ENCODE peak calls at places on chromosomes 5 and 9, in four cellular contexts. F is fibroblast of mammary gland, W is LoVo, Z is EH. B is an unnamed sample.
A peak's percentile ranks its signal among the peaks of the same experiment; 100 is the strongest.

GRCh38 chr9:20782289-20782688 is 98.2 kb downstream of the FOCAD start:
- DNase-seq in W (no peak), Z (no peak), F (no peak), B (no peak)

GRCh38 chr9:128456613-128457061 is 831 bp downstream of the ODF2 start:
- DNase-seq in Z (peak; percentile 84), F (peak; percentile 64), W (peak; percentile 59), B (peak; percentile 51)

GRCh38 chr5:884345-885126 is 8.1 kb downstream of the BRD9 start:
- DNase-seq in W (no peak), F (no peak), Z (no peak), B (no peak)

GRCh38 chr5:36150676-36151433 is 832 bp downstream of the LMBRD2 start:
- DNase-seq in Z (peak; percentile 57), W (peak; percentile 73), F (peak; percentile 59), B (peak; percentile 26)

GRCh38 chr5:123083298-123083697 is 5.7 kb upstream of the PRDM6 start:
- DNase-seq in W (no peak), Z (no peak), F (peak; percentile 53), B (no peak)

GRCh38 chr9:112338561-112338960 is 5.1 kb upstream of the PTBP3 start:
- DNase-seq in Z (peak; percentile 90), W (peak; percentile 47), F (peak; percentile 78), B (no peak)

GRCh38 chr5:131275996-131276535 is 12.2 kb downstream of the CDC42SE2 start:
- DNase-seq in W (no peak), F (no peak), Z (no peak), B (no peak)

GRCh38 chr5:111254613-111255012 is 30.4 kb downstream of the CAMK4 start:
- DNase-seq in Z (no peak), W (no peak), F (peak; percentile 53), B (peak; percentile 31)

GRCh38 chr9:100170085-100170484 is 71.0 kb downstream of the INVS start:
- DNase-seq in F (peak; percentile 54), Z (peak; percentile 47), W (no peak), B (no peak)

GRCh38 chr9:134469041-134469875 is 143.0 kb downstream of the RXRA start:
- DNase-seq in Z (peak; percentile 22), F (no peak), W (no peak), B (no peak)

GRCh38 chr9:32524558-32525461 is 1.2 kb downstream of the RIGI start:
- DNase-seq in F (no peak), Z (no peak), W (peak; percentile 9), B (peak; percentile 18)